ENCODE peak calls at places on chromosomes 6 and 20, in six cellular contexts. M is stomach, B is RPMI8226, I is cerebellum, N is lung, W is body of pancreas. R is an unnamed sample.

GRCh38 chr6:161903584-161904232 is 629.8 kb upstream of the AGPAT4 start:
- DNase-seq in M (no peak), B (no peak), I (no peak), N (no peak), W (no peak), R (no peak)

GRCh38 chr20:31522756-31523155 is 8.5 kb downstream of the HM13 start:
- DNase-seq in M (no peak), B (no peak), I (no peak), N (no peak), W (no peak), R (no peak)

GRCh38 chr6:1031671-1032070 is 280.2 kb upstream of the FOXQ1 start:
- DNase-seq in M (no peak), B (no peak), I (no peak), N (no peak), W (no peak), R (no peak)

GRCh38 chr6:141326426-141326825 is 806.3 kb upstream of the GJE1 start:
- DNase-seq in M (no peak), B (no peak), I (no peak), N (no peak), W (no peak), R (no peak)

GRCh38 chr6:136968831-136969230 is 46.7 kb downstream of the SLC35D3 start:
- DNase-seq in M (no peak), B (no peak), I (no peak), N (no peak), W (peak; percentile 20), R (no peak)

GRCh38 chr6:149862901-149863595 is 1.1 kb downstream of the LRP11 start:
- DNase-seq in M (peak; percentile 79), B (peak; percentile 77), I (peak; percentile 71), N (peak; percentile 80), W (peak; percentile 82), R (peak; percentile 57)

GRCh38 chr20:13430346-13431002 is 208.3 kb downstream of the TASP1 start:
- DNase-seq in M (no peak), B (no peak), I (no peak), N (no peak), W (no peak), R (no peak)

GRCh38 chr6:130928993-130929678 is 101.9 kb downstream of the SMLR1 start:
- DNase-seq in M (no peak), B (no peak), I (no peak), N (no peak), W (no peak), R (no peak)

GRCh38 chr6:167683028-167683862 is 143.5 kb upstream of the AFDN start:
- DNase-seq in M (peak; percentile 38), B (no peak), I (no peak), N (no peak), W (peak; percentile 62), R (no peak)

GRCh38 chr6:135306740-135307420 is 125.8 kb downstream of the MYB start:
- DNase-seq in M (no peak), B (no peak), I (no peak), N (no peak), W (no peak), R (no peak)

GRCh38 chr20:13333036-13333435 is 112.0 kb downstream of the ISM1 start:
- DNase-seq in M (no peak), B (no peak), I (no peak), N (no peak), W (no peak), R (no peak)

GRCh38 chr6:25006075-25006474 is 70.3 kb upstream of the RIPOR2 start:
- DNase-seq in M (no peak), B (no peak), I (no peak), N (no peak), W (no peak), R (no peak)

GRCh38 chr20:10357974-10358373 is 76.0 kb downstream of the MKKS start:
- DNase-seq in M (no peak), B (no peak), I (no peak), N (no peak), W (no peak), R (peak; percentile 4)

GRCh38 chr20:9040874-9041524 is 27.9 kb upstream of the PLCB4 start:
- DNase-seq in M (no peak), B (no peak), I (no peak), N (no peak), W (no peak), R (no peak)

GRCh38 chr6:36856277-36856676 is 17.0 kb upstream of the CPNE5 start:
- DNase-seq in M (no peak), B (no peak), I (no peak), N (no peak), W (peak; percentile 53), R (no peak)

GRCh38 chr6:31581511-31582229 is 554 bp downstream of the LTB start:
- DNase-seq in M (no peak), B (no peak), I (peak; percentile 28), N (no peak), W (no peak), R (peak; percentile 34)

GRCh38 chr20:32207626-32208498 is at the start of the genes PLAGL2 and POFUT1:
- DNase-seq in M (peak; percentile 94), B (peak; percentile 93), I (peak; percentile 97), N (peak; percentile 85), W (peak; percentile 89), R (peak; percentile 88)

GRCh38 chr6:1611572-1612385 is 2.1 kb downstream of the FOXC1 start:
- DNase-seq in M (no peak), B (peak; percentile 45), I (no peak), N (no peak), W (peak; percentile 58), R (no peak)

GRCh38 chr6:117487831-117488230 is 5.4 kb downstream of the DCBLD1 start:
- DNase-seq in M (no peak), B (no peak), I (no peak), N (no peak), W (no peak), R (no peak)

GRCh38 chr6:21091411-21091810 is 502.1 kb upstream of the SOX4 start:
- DNase-seq in M (no peak), B (no peak), I (no peak), N (no peak), W (no peak), R (no peak)

GRCh38 chr6:128464790-128465189 is 55.6 kb downstream of the PTPRK start:
- DNase-seq in M (no peak), B (no peak), I (no peak), N (no peak), W (no peak), R (no peak)

GRCh38 chr6:11471261-11471660 is 66.3 kb upstream of the TMEM170B start:
- DNase-seq in M (no peak), B (no peak), I (no peak), N (no peak), W (no peak), R (no peak)

GRCh38 chr6:35736293-35736894 is 438 bp upstream of the ARMC12 start:
- DNase-seq in M (peak; percentile 85), B (peak; percentile 75), I (peak; percentile 37), N (peak; percentile 83), W (peak; percentile 81), R (peak; percentile 89)

GRCh38 chr20:10863337-10864060 is 189.7 kb upstream of the JAG1 start:
- DNase-seq in M (no peak), B (no peak), I (no peak), N (no peak), W (peak; percentile 34), R (no peak)

GRCh38 chr6:221531-222349 is 70.5 kb upstream of the DUSP22 start:
- DNase-seq in M (no peak), B (no peak), I (no peak), N (no peak), W (no peak), R (no peak)

GRCh38 chr6:35051393-35051792 is 89.7 kb downstream of the TCP11 start:
- DNase-seq in M (no peak), B (no peak), I (no peak), N (no peak), W (no peak), R (no peak)

GRCh38 chr6:12051861-12052368 is 39.8 kb downstream of the HIVEP1 start:
- DNase-seq in M (no peak), B (no peak), I (no peak), N (no peak), W (no peak), R (peak; percentile 91)